ENCODE peak calls at places on chromosomes 12 and 14, in seven cellular contexts. E is anterior cingulate cortex, X is tibial artery, U is Calu3, J is hippocampal formation, I is NCI-H146, B is NCI-H1105 treated with DMSO at 0.1 percent for 48 hours. N is an unnamed sample.

GRCh38 chr12:93686572-93687365 is 9.6 kb downstream of the CRADD start:
- DNase-seq in X (no peak), E (no peak), B (no peak), J (no peak), U (no peak), I (no peak), N (no peak)

GRCh38 chr14:30998100-30998706 is 27.2 kb upstream of the AP4S1 start:
- DNase-seq in X (no peak), B (no peak), J (no peak), E (no peak), U (no peak), I (no peak), N (no peak)

GRCh38 chr12:65637774-65638173 is 186.5 kb upstream of the HMGA2 start:
- DNase-seq in J (no peak), E (no peak), I (no peak), B (no peak), U (no peak), X (no peak), N (no peak)

GRCh38 chr14:53599221-53599945 is 357.2 kb downstream of the BMP4 start:
- DNase-seq in E (no peak), B (no peak), U (no peak), J (no peak), X (no peak), I (no peak), N (no peak)

GRCh38 chr12:53078425-53079225 is 565 bp downstream of the SPRYD3 start:
- DNase-seq in J (no peak), U (no peak), E (no peak), X (peak), I (peak), B (peak), N (no peak)

GRCh38 chr12:1835178-1836131 is 15.1 kb downstream of the LRTM2 start:
- DNase-seq in B (no peak), I (no peak), U (no peak), E (no peak), X (no peak), J (no peak), N (no peak)

GRCh38 chr14:67599698-67600561 is at the start of gene PIGH:
- DNase-seq in X (peak), B (peak), I (peak), J (peak), U (peak), E (peak), N (peak)

GRCh38 chr12:112891093-112892024 is 15.4 kb upstream of the OAS1 start:
- DNase-seq in X (no peak), J (peak), U (no peak), E (peak), I (peak), B (no peak), N (no peak)

GRCh38 chr12:108129017-108129812 is at the start of gene WSCD2:
- DNase-seq in J (peak), E (peak), B (peak), U (peak), I (peak), X (peak), N (peak)

GRCh38 chr12:55715833-55716581 is at the start of gene BLOC1S1:
- DNase-seq in U (peak), J (peak), X (peak), B (peak), E (peak), I (peak), N (peak)

GRCh38 chr14:50718949-50719348 is 50.8 kb upstream of the SAV1 start:
- DNase-seq in E (no peak), J (no peak), X (no peak), B (no peak), U (no peak), I (no peak), N (no peak)

GRCh38 chr12:73863541-73863940 is 674.1 kb upstream of the ATXN7L3B start:
- DNase-seq in I (no peak), E (no peak), J (no peak), U (no peak), X (no peak), B (no peak), N (no peak)

GRCh38 chr12:27015730-27016076 is 1.5 kb upstream of the TM7SF3 start:
- DNase-seq in J (no peak), B (peak), U (no peak), I (peak), E (no peak), X (no peak), N (peak)

GRCh38 chr14:22276913-22277816 is 311.9 kb downstream of the DAD1 start:
- DNase-seq in B (no peak), U (no peak), I (no peak), J (no peak), X (no peak), E (no peak), N (no peak)

GRCh38 chr12:6827982-6828670 is at the start of gene P3H3:
- DNase-seq in I (peak), E (peak), J (no peak), B (peak), X (no peak), U (no peak), N (peak)

GRCh38 chr14:89915114-89915878 is 39.2 kb downstream of the EFCAB11 start:
- DNase-seq in J (peak), B (peak), E (peak), I (peak), X (no peak), U (peak), N (peak)

N was measured in Caki2.